ENCODE peak calls at places on chromosome 6, in six cellular contexts. B, H, O, P, T and S are unnamed samples. For H3K4me1, the result is how much of the 10 kb centered on the place peaks cover.

GRCh38 chr6:87925373-87926060 is 122.1 kb upstream of the SPACA1 start:
- DNase-seq in B (peak), H (no peak), O (no peak), P (no peak), T (no peak), S (peak)

GRCh38 chr6:111759836-111760785 is 113.1 kb downstream of the FYN start:
- DNase-seq in B (no peak), H (no peak), O (peak), P (no peak), T (no peak), S (peak)

GRCh38 chr6:317452-318144 is 25.3 kb downstream of the DUSP22 start:
- DNase-seq in B (peak), H (no peak), O (no peak), P (no peak), T (no peak), S (no peak)

GRCh38 chr6:45116714-45117410 is 211.3 kb upstream of the RUNX2 start:
- DNase-seq in B (no peak), H (peak), O (no peak), P (no peak), T (no peak), S (no peak)

GRCh38 chr6:37784585-37784967 is 35.0 kb upstream of the ZFAND3 start:
- DNase-seq in B (no peak), H (no peak), O (peak), P (no peak), T (no peak), S (no peak)

GRCh38 chr6:148617522-148617921 is 129.3 kb upstream of the UST start:
- DNase-seq in B (no peak), H (peak), O (no peak), P (no peak), T (no peak), S (no peak)

GRCh38 chr6:35552285-35552917 is 39.7 kb upstream of the TULP1 start:
- DNase-seq in B (peak), H (peak), O (peak), P (no peak), T (no peak), S (peak)

GRCh38 chr6:34132486-34133185 is 13.3 kb downstream of the GRM4 start:
- DNase-seq in B (no peak), H (peak), O (peak), P (no peak), T (peak), S (no peak)

GRCh38 chr6:52635049-52635577 is 35.8 kb upstream of the TMEM14A start:
- DNase-seq in B (no peak), H (no peak), O (peak), P (no peak), T (no peak), S (no peak)

GRCh38 chr6:41439524-41440418 is 104.4 kb downstream of the NCR2 start:
- DNase-seq in B (no peak), H (no peak), O (no peak), P (no peak), T (no peak), S (no peak)

GRCh38 chr6:151241853-151242252 is 2.1 kb downstream of the AKAP12 start:
- DNase-seq in B (no peak), H (no peak), O (no peak), P (no peak), T (no peak), S (no peak)

GRCh38 chr6:24974182-24975171 is 38.7 kb upstream of the RIPOR2 start:
- DNase-seq in B (no peak), H (peak), O (no peak), P (no peak), T (no peak), S (peak)

GRCh38 chr6:21679761-21680265 is 86.3 kb downstream of the SOX4 start:
- DNase-seq in B (no peak), H (peak), O (no peak), P (no peak), T (no peak), S (no peak)

GRCh38 chr6:12137480-12137879 is 125.4 kb downstream of the HIVEP1 start:
- DNase-seq in B (no peak), H (peak), O (no peak), P (no peak), T (peak), S (no peak)

GRCh38 chr6:50849016-50849748 is 30.5 kb downstream of the TFAP2B start:
- DNase-seq in B (no peak), H (no peak), O (peak), P (no peak), T (no peak), S (no peak)

GRCh38 chr6:168035661-168036616 is 38.5 kb downstream of the KIF25 start:
- DNase-seq in B (peak), H (peak), O (no peak), P (no peak), T (no peak), S (no peak)

GRCh38 chr6:37648465-37649330 is 49.0 kb downstream of the MDGA1 start:
- DNase-seq in B (no peak), H (no peak), O (peak), P (peak), T (no peak), S (peak)

GRCh38 chr6:84583784-84584183 is 180.6 kb downstream of the TBX18 start:
- DNase-seq in B (no peak), H (no peak), O (no peak), P (no peak), T (no peak), S (no peak)

GRCh38 chr6:4491501-4492260 is 284.5 kb upstream of the CDYL start:
- DNase-seq in B (no peak), H (peak), O (no peak), P (no peak), T (no peak), S (no peak)

GRCh38 chr6:39565948-39566347 is 159.3 kb downstream of the KIF6 start:
- DNase-seq in B (no peak), H (no peak), O (no peak), P (no peak), T (no peak), S (no peak)

GRCh38 chr6:119308994-119309657 is 40.4 kb downstream of the MAN1A1 start:
- DNase-seq in B (no peak), H (no peak), O (no peak), P (no peak), T (no peak), S (no peak)

GRCh38 chr6:14068133-14068532 is 49.4 kb upstream of the CD83 start:
- DNase-seq in B (no peak), H (peak), O (no peak), P (no peak), T (no peak), S (no peak)

DNA sequence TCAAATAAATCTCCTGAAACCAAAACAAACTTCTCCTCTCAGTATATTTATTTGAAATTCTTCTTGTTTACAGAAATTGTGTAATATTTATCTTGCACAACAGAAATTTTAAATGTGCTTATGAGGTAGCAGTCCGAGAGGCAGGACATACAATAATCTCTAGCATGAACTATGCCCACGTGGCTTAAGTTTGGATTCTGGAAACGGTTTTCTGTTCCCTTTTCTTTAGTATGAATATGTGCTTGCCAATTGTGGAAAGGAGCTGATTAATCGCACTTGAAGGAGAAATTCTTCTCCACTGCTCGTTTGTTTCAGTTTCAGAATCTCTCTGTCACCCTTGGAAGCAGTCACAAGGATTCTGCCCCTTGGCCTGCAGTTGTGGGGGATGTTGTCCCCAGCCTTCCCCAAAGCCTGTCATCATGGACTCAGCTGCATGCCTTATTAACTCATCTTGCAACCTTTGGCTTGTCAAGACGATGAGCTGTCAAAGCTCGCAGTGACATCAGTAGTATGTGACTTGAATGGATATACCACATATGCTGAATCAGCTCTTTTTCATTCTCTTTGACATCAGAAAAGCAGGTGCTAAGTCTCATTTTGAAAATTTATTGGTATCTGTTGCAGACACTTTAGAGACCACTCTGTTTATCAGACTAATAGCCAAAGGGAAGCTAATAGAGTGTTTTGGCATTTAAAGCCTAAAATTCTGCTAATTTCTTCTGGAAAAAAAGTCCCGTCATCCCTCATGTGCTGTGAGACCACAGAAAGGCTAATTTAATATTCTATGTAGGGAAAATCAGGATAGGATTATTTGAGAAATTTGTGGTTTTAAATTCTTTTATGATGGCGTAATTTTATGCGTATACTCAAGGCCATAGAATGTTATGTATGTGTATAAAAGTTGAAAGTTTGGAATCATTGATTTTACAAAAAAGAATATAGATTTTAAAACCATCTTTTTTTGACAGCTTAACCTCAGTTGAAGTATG is 186.8 kb downstream of the ARID1B start:
- DNase-seq in B (no peak), H (peak), O (no peak), P (no peak), T (no peak), S (no peak)
- H3K4me1 ChIP-seq in B (under half), H (under half), O (half or more), P (under half), T (under half), S (under half)

GRCh38 chr6:135179920-135180457 is 1.1 kb upstream of the MYB start:
- DNase-seq in B (no peak), H (no peak), O (no peak), P (no peak), T (no peak), S (no peak)
- H3K4me3 ChIP-seq in B (no peak), H (peak), O (peak), P (peak), T (peak), S (peak)

DNA sequence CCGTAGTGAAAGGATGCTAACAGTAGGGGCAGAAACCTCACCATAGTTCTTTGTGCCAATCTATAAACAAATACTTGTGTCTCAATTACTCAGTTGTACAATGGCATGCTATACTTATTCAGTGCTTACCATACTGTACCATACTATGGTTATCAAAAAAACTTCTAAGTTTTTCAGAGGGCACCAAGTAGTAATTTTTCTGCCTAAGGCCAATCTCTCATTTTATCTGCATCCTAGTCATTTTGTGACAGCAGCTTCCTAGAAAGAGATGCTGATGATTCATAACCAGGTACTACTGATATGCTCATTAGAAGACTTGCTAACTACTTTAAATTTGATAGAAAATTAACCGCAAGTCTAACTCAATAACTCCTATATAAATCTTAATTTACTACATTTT is 42.9 kb downstream of the TMEM244 start:
- DNase-seq in B (no peak), H (no peak), O (no peak), P (no peak), T (no peak), S (no peak)
- H3K27ac ChIP-seq in B (no peak), H (no peak), O (no peak), P (no peak), T (no peak), S (no peak)

DNA sequence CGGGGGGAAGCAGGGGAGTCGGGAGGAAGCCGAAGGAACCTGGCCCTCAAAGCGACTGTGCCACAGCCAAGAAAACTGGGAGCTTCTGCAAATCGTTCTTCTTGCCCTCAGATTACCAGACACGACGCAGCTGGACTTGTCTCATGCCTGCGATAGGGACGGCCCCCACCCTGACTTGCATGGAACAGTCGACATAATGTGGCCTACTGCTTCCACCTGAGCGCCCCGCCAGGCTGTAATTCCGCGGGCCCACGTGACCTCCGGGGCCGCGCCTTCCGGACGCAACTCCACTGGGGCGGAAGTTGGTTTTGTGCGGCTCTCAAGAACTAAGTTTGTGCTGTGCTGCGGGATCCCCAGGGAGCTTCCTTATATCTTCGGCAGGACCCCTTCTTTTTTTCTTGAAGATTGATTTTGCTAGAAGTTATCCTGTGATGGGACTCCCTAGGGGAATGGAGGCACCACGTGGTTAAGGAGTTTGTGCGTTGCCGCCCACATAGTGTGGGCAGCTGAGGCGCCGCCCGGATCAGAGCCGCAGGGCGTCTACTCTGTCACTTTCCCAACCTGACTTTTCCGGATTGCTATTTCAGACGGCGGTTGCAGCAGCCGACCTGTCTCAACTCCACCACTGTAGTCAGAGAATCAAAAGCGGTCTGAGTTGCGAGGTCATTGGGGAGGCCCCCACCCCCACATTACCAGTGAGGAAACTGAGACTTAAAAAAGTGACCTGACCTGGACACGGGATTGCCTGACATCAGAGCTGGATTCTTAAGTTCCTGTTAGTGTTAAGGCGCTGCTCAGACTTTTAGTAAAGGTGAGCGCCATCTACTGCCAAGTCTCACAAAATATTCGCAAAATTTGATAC is 540 bp upstream of the CD164 start:
- DNase-seq in B (peak), H (peak), O (peak), P (peak), T (peak), S (peak)
- H3K4me1 ChIP-seq in B (under half), H (under half), O (under half), P (under half), T (under half), S (under half)

GRCh38 chr6:106360989-106361430 is 493 bp downstream of the CRYBG1 start:
- DNase-seq in B (peak), H (peak), O (peak), P (peak), T (peak), S (peak)

GRCh38 chr6:106360410-106360988 is at the start of gene CRYBG1:
- DNase-seq in B (peak), H (peak), O (peak), P (peak), T (peak), S (peak)

GRCh38 chr6:106363401-106364138 is 3.1 kb downstream of the CRYBG1 start:
- DNase-seq in B (no peak), H (peak), O (no peak), P (no peak), T (no peak), S (no peak)

GRCh38 chr6:106356382-106356781 is 4.1 kb upstream of the CRYBG1 start:
- DNase-seq in B (no peak), H (no peak), O (no peak), P (no peak), T (no peak), S (no peak)

GRCh38 chr6:106359989-106360409 is 518 bp upstream of the CRYBG1 start:
- DNase-seq in B (no peak), H (no peak), O (no peak), P (no peak), T (no peak), S (no peak)
- H3K4me3 ChIP-seq in B (no peak), H (peak), O (peak), P (peak), T (peak), S (peak)

DNA sequence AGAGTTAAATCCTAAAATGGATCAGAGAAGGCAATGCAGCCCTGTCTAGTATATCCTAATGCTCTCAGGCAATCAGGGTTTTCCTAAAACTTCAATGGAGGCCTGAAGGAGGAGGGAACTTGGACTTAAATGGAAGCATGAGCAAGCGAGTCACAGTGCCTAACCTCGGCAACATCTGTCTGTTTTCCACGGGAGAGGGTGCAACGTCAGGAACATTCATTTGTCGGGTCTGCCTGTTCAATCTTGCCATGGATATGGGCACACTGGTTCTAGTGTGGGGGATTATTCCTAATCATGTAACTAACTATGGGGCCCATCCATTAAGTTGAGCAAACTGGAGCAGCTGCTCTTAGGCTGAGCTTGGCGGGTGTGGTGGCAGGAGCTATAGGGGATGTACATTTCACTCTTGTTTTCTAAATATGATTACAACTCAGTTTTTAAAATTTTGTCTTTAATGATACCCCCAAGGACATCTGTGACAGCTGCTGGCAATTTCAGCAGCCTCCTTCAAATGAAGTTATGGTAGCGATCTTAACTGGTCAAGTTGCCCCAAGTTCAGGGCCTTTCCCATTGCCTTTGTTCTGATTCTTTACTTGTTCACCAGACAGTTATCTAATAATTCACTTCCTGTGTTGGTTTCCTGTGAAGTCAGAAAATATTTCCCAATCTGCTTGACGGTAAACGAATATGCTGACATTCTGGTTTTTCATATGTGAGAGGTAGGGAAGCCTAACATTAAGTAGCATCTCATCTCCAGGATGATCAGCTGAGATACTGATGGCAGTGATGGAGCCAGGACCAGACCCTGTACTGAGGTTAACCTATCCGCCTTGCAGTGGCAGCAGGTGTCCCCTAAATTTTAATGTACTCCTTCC is 21.6 kb downstream of the DSE start:
- DNase-seq in B (no peak), H (peak), O (no peak), P (no peak), T (no peak), S (peak)
- H3K27ac ChIP-seq in B (peak), H (no peak), O (no peak), P (no peak), T (no peak), S (peak)

DNA sequence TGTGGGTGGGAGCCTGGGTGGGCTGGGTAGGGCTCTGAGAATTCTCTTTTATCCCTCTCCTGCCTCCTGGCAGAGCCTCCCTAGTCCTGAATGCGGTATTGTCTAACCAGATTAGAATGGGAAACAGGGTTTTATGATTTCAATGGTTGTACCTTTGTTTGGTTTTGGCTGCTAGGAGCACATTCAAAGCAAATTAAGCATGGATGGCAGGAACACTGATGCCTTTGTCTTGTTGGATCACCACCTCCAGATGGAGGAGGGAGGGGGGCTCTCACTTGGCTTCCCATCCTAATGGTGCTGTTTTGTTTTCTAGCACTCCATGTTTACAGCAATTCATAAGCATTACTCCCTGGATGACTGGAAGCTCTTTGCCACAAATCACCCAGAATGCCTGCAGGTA is 11.6 kb downstream of the GMPR start:
- DNase-seq in B (no peak), H (no peak), O (no peak), P (no peak), T (no peak), S (no peak)
- H3K4me1 ChIP-seq in B (under half), H (under half), O (under half), P (under half), T (under half), S (under half)

DNA sequence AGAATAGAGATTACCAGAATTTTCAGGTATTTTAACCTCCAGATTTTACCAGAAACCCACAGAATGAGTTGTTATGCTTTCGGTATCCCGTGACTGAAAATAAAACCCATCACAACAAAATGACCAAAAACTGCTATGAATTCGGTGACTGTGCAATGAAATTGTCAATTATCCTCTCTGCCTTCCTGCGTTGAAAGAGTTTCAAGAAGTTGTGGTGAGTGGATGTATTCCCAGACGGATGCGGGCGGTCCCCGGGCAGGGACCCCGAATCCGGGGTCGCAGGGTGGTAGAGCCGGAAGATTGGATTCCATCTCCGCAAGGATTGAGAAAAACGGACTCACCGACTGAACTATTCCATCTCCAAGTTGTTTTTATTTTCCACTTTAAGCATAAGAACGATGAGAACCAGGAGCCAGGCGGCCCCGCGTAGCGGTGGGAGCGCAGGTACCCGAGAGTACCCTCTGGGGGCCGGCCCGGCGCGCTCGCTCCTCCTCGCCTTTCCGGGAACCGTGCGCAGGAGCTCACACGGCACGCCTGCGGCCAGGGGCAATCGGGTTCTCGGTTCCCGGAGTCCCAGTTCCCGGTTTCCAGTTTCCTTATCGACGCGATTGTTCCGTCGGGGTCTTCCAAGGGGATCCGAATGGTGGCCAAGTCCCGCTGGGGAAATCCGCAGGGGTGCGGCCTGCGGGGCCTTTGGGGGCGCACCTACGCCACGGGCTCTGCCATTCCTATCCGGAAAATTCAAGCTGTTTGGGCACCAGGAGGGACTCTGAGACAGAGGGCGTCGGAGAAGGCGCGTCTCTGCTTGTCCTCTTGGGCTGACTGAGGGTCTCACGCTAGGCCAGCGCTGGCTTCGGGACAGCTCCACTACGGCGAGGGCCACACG is 104.9 kb upstream of the PRDM1 start:
- DNase-seq in B (peak), H (no peak), O (peak), P (peak), T (peak), S (peak)
- H3K4me3 ChIP-seq in B (peak), H (no peak), O (peak), P (peak), T (peak), S (peak)

GRCh38 chr6:144768676-144769599 is 483.8 kb downstream of the UTRN start:
- DNase-seq in B (no peak), H (no peak), O (no peak), P (no peak), T (no peak), S (no peak)
- H3K27ac ChIP-seq in B (no peak), H (no peak), O (peak), P (no peak), T (no peak), S (no peak)